ENCODE peak calls at places on chromosomes 7 and 10, in seven cellular contexts. L is neural progenitor cell; S is OCI-LY7; B is brain microvascular endothelial cell; M is ovary; X is activated naive CD4-positive, alpha-beta T cell treated with anti-CD3 and anti-CD28 coated beads, Interleukin-2, amount 50 U/mL, for 72 hours; W is mammary epithelial cell. U is an unnamed sample.

GRCh38 chr7:98217623-98218582 is 6.7 kb downstream of the BHLHA15 start:
- DNase-seq in L (peak; percentile 75), M (no peak), S (peak; percentile 49), X (no peak), B (no peak), W (no peak), U (peak; percentile 24)

GRCh38 chr10:4256971-4257370 is 472.0 kb upstream of the KLF6 start:
- DNase-seq in B (no peak), S (no peak), W (no peak), M (no peak), L (no peak), X (no peak), U (no peak)

GRCh38 chr10:102150970-102151773 is 1.0 kb upstream of the NOLC1 start:
- DNase-seq in X (no peak), S (no peak), B (peak; percentile 61), M (no peak), W (peak; percentile 76), L (no peak), U (no peak)

GRCh38 chr10:5413012-5413938 is 918 bp downstream of the NET1 start:
- DNase-seq in S (peak; percentile 16), M (no peak), L (peak; percentile 77), B (peak; percentile 11), X (no peak), W (peak; percentile 84), U (peak; percentile 22)

GRCh38 chr7:67671006-67671405 is 674.4 kb downstream of the TYW1 start:
- DNase-seq in W (no peak), X (no peak), L (no peak), S (no peak), B (no peak), M (no peak), U (no peak)

GRCh38 chr10:101763141-101763540 is 12.8 kb downstream of the FGF8 start:
- DNase-seq in X (no peak), S (no peak), W (no peak), B (no peak), L (no peak), M (no peak), U (no peak)

GRCh38 chr7:30799206-30799975 is 28.2 kb downstream of the MINDY4 start:
- DNase-seq in X (no peak), W (peak; percentile 99), M (no peak), L (no peak), S (peak; percentile 31), B (peak; percentile 88), U (no peak)

GRCh38 chr10:72561745-72562166 is 64.1 kb downstream of the MICU1 start:
- DNase-seq in B (no peak), S (peak; percentile 9), M (no peak), X (no peak), W (no peak), L (no peak), U (no peak)

GRCh38 chr10:120423350-120424197 is 33.5 kb upstream of the PLPP4 start:
- DNase-seq in S (peak; percentile 37), M (no peak), X (no peak), W (peak; percentile 61), L (peak; percentile 67), B (peak; percentile 65), U (peak; percentile 56)

GRCh38 chr7:153473189-153473588 is 579.0 kb upstream of the DPP6 start:
- DNase-seq in M (no peak), W (no peak), S (no peak), L (no peak), X (no peak), B (no peak), U (no peak)

GRCh38 chr7:31545549-31545948 is 31.7 kb downstream of the ITPRID1 start:
- DNase-seq in W (no peak), X (no peak), S (no peak), L (no peak), B (no peak), M (no peak), U (no peak)

GRCh38 chr10:129755075-129756020 is 208.7 kb downstream of the EBF3 start:
- DNase-seq in X (peak; percentile 44), L (no peak), S (no peak), B (no peak), W (no peak), M (no peak), U (no peak)

GRCh38 chr10:29828440-29828894 is 193.7 kb upstream of the SVIL start:
- DNase-seq in X (no peak), L (no peak), M (no peak), W (peak; percentile 55), B (no peak), S (no peak), U (no peak)

U was measured in NCI-H1417.